ENCODE peak calls at places on chromosomes 11 and 22, in four cellular contexts. One of them, this sample, is unnamed.

GRCh38 chr11:992577-992976 is 43.9 kb downstream of the MUC6 start:
- DNase-seq in Calu3: no peak
- DNase-seq in right cardiac atrium: no peak
- DNase-seq in T-cell: no peak
- DNase-seq in this sample: no peak

GRCh38 chr11:75424396-75424795 is 8.6 kb downstream of the KLHL35 start:
- DNase-seq in Calu3: no peak
- DNase-seq in right cardiac atrium: no peak
- DNase-seq in T-cell: no peak
- DNase-seq in this sample: no peak

GRCh38 chr11:104968365-104968855 is at the start of gene CASP4:
- DNase-seq in Calu3: peak; percentile 14
- DNase-seq in right cardiac atrium: no peak
- DNase-seq in T-cell: no peak
- DNase-seq in this sample: no peak

GRCh38 chr11:115408036-115408911 is 95.9 kb downstream of the CADM1 start:
- DNase-seq in Calu3: no peak
- DNase-seq in right cardiac atrium: no peak
- DNase-seq in T-cell: no peak
- DNase-seq in this sample: no peak

GRCh38 chr22:28600546-28601143 is 79.0 kb downstream of the TTC28 start:
- DNase-seq in Calu3: peak; percentile 21
- DNase-seq in right cardiac atrium: no peak
- DNase-seq in T-cell: no peak
- DNase-seq in this sample: no peak

GRCh38 chr11:61749607-61750217 is 2.7 kb upstream of the MYRF start:
- DNase-seq in Calu3: no peak
- DNase-seq in right cardiac atrium: no peak
- DNase-seq in T-cell: no peak
- DNase-seq in this sample: no peak

GRCh38 chr11:30357872-30358271 is 35.0 kb downstream of the ARL14EP start:
- DNase-seq in Calu3: no peak
- DNase-seq in right cardiac atrium: no peak
- DNase-seq in T-cell: no peak
- DNase-seq in this sample: no peak

GRCh38 chr11:64164392-64165312 is 1.3 kb downstream of the MACROD1 start:
- DNase-seq in Calu3: no peak
- DNase-seq in right cardiac atrium: no peak
- DNase-seq in T-cell: no peak
- DNase-seq in this sample: no peak

GRCh38 chr11:68330700-68331337 is 18.4 kb downstream of the LRP5 start:
- DNase-seq in Calu3: no peak
- DNase-seq in right cardiac atrium: no peak
- DNase-seq in T-cell: no peak
- DNase-seq in this sample: no peak

GRCh38 chr11:69918231-69918937 is 99.2 kb upstream of the FGF3 start:
- DNase-seq in Calu3: no peak
- DNase-seq in right cardiac atrium: peak; percentile 54
- DNase-seq in T-cell: no peak
- DNase-seq in this sample: no peak

GRCh38 chr22:42933783-42934144 is 76.7 kb upstream of the ARFGAP3 start:
- DNase-seq in Calu3: peak; percentile 41
- DNase-seq in right cardiac atrium: no peak
- DNase-seq in T-cell: no peak
- DNase-seq in this sample: peak; percentile 18

GRCh38 chr11:123494195-123495050 is 64.4 kb downstream of the GRAMD1B start:
- DNase-seq in Calu3: no peak
- DNase-seq in right cardiac atrium: no peak
- DNase-seq in T-cell: no peak
- DNase-seq in this sample: no peak

GRCh38 chr11:43573233-43573632 is 107.3 kb upstream of the HSD17B12 start:
- DNase-seq in Calu3: peak; percentile 38
- DNase-seq in right cardiac atrium: no peak
- DNase-seq in T-cell: no peak
- DNase-seq in this sample: no peak

GRCh38 chr11:68954970-68955958 is 25.5 kb downstream of the MRGPRD start:
- DNase-seq in Calu3: peak; percentile 15
- DNase-seq in right cardiac atrium: peak; percentile 55
- DNase-seq in T-cell: no peak
- DNase-seq in this sample: no peak

GRCh38 chr22:45564349-45565030 is 61.8 kb downstream of the FBLN1 start:
- DNase-seq in Calu3: no peak
- DNase-seq in right cardiac atrium: no peak
- DNase-seq in T-cell: no peak
- DNase-seq in this sample: no peak

GRCh38 chr11:93131709-93132108 is 66.1 kb downstream of the SLC36A4 start:
- DNase-seq in Calu3: no peak
- DNase-seq in right cardiac atrium: no peak
- DNase-seq in T-cell: no peak
- DNase-seq in this sample: no peak

GRCh38 chr11:8273281-8273680 is 9.6 kb upstream of the LMO1 start:
- DNase-seq in Calu3: no peak
- DNase-seq in right cardiac atrium: no peak
- DNase-seq in T-cell: no peak
- DNase-seq in this sample: no peak

GRCh38 chr11:72921028-72921716 is 107.0 kb downstream of the ATG16L2 start:
- DNase-seq in Calu3: no peak
- DNase-seq in right cardiac atrium: no peak
- DNase-seq in T-cell: no peak
- DNase-seq in this sample: no peak

GRCh38 chr22:44671742-44672141 is 30.3 kb upstream of the PRR5 start:
- DNase-seq in Calu3: no peak
- DNase-seq in right cardiac atrium: no peak
- DNase-seq in T-cell: no peak
- DNase-seq in this sample: no peak

GRCh38 chr11:103959279-103959930 is 77.0 kb upstream of the DDI1 start:
- DNase-seq in Calu3: no peak
- DNase-seq in right cardiac atrium: no peak
- DNase-seq in T-cell: no peak
- DNase-seq in this sample: no peak

GRCh38 chr11:72524711-72525110 is 90.4 kb upstream of the CLPB start:
- DNase-seq in Calu3: no peak
- DNase-seq in right cardiac atrium: no peak
- DNase-seq in T-cell: no peak
- DNase-seq in this sample: no peak

GRCh38 chr11:27201454-27202302 is 161.1 kb downstream of the BBOX1 start:
- DNase-seq in Calu3: peak; percentile 88
- DNase-seq in right cardiac atrium: peak; percentile 88
- DNase-seq in T-cell: no peak
- DNase-seq in this sample: no peak

GRCh38 chr11:35404397-35404775 is 15.0 kb downstream of the SLC1A2 start:
- DNase-seq in Calu3: peak; percentile 74
- DNase-seq in right cardiac atrium: peak; percentile 22
- DNase-seq in T-cell: no peak
- DNase-seq in this sample: no peak

GRCh38 chr11:63884191-63884590 is 32.8 kb downstream of the RCOR2 start:
- DNase-seq in Calu3: no peak
- DNase-seq in right cardiac atrium: no peak
- DNase-seq in T-cell: no peak
- DNase-seq in this sample: no peak

GRCh38 chr11:63673579-63673978 is 2.4 kb upstream of the ATL3 start:
- DNase-seq in Calu3: no peak
- DNase-seq in right cardiac atrium: no peak
- DNase-seq in T-cell: no peak
- DNase-seq in this sample: no peak

GRCh38 chr22:27250418-27250817 is 551.1 kb downstream of the MN1 start:
- DNase-seq in Calu3: no peak
- DNase-seq in right cardiac atrium: no peak
- DNase-seq in T-cell: no peak
- DNase-seq in this sample: no peak

GRCh38 chr11:58965246-58965985 is 26.1 kb downstream of the GLYATL1 start:
- DNase-seq in Calu3: no peak
- DNase-seq in right cardiac atrium: no peak
- DNase-seq in T-cell: no peak
- DNase-seq in this sample: no peak

GRCh38 chr11:119108151-119108856 is 1.2 kb downstream of the C2CD2L start:
- DNase-seq in Calu3: peak; percentile 52
- DNase-seq in right cardiac atrium: no peak
- DNase-seq in T-cell: no peak
- DNase-seq in this sample: peak; percentile 44

GRCh38 chr22:23823331-23823791 is 15.4 kb downstream of the DERL3 start:
- DNase-seq in Calu3: no peak
- DNase-seq in right cardiac atrium: no peak
- DNase-seq in T-cell: no peak
- DNase-seq in this sample: no peak

GRCh38 chr11:1480191-1480554 is 6.4 kb downstream of the MOB2 start:
- DNase-seq in Calu3: no peak
- DNase-seq in right cardiac atrium: no peak
- DNase-seq in T-cell: no peak
- DNase-seq in this sample: no peak

GRCh38 chr11:106482920-106483761 is 405.7 kb downstream of the AASDHPPT start:
- DNase-seq in Calu3: no peak
- DNase-seq in right cardiac atrium: no peak
- DNase-seq in T-cell: no peak
- DNase-seq in this sample: no peak